ENCODE peak calls at places on chromosomes 3 and 15, in five cellular contexts. J is K562, Q is SK-N-SH, I is HepG2, V is GM12878. E is an unnamed sample.

GRCh38 chr3:43707266-43707665 is 16.5 kb downstream of the ABHD5 start:
- DNase-seq in V (no peak), Q (no peak), I (no peak), J (no peak), E (no peak)

GRCh38 chr3:152331018-152331541 is 62.4 kb downstream of the MBNL1 start:
- DNase-seq in V (no peak), Q (no peak), I (peak), J (no peak), E (no peak)

GRCh38 chr3:161475905-161476304 is 20.7 kb upstream of the OTOL1 start:
- DNase-seq in J (no peak), Q (peak), I (peak), V (no peak), E (no peak)

GRCh38 chr3:194817592-194818325 is 132.1 kb downstream of the FAM43A start:
- DNase-seq in V (no peak), Q (no peak), I (no peak), J (no peak), E (no peak)

GRCh38 chr3:7381741-7382140 is 520.8 kb downstream of the GRM7 start:
- DNase-seq in V (no peak), Q (no peak), J (no peak), I (no peak), E (no peak)

GRCh38 chr3:114551770-114552526 is 258.1 kb downstream of the TIGIT start:
- DNase-seq in I (no peak), V (no peak), J (no peak), Q (no peak), E (no peak)

GRCh38 chr3:156769661-156770654 is 56.2 kb upstream of the LEKR1 start:
- DNase-seq in I (no peak), V (no peak), J (no peak), Q (no peak), E (no peak)

GRCh38 chr3:50339485-50340196 is 995 bp downstream of the RASSF1 start:
- DNase-seq in Q (no peak), V (no peak), I (no peak), J (no peak), E (no peak)

GRCh38 chr3:174859109-174859735 is at the start of gene NAALADL2:
- DNase-seq in V (no peak), J (no peak), I (no peak), Q (no peak), E (no peak)

GRCh38 chr15:99450896-99451358 is 114.9 kb upstream of the MEF2A start:
- DNase-seq in Q (no peak), I (no peak), V (no peak), J (peak), E (peak)

GRCh38 chr3:111801697-111802655 is 57.1 kb upstream of the PHLDB2 start:
- DNase-seq in I (no peak), V (no peak), J (no peak), Q (no peak), E (no peak)

GRCh38 chr3:148997623-148998022 is 6.3 kb downstream of the GYG1 start:
- DNase-seq in I (no peak), V (no peak), Q (no peak), J (no peak), E (no peak)

GRCh38 chr3:73437828-73438227 is 186.9 kb downstream of the PDZRN3 start:
- DNase-seq in Q (no peak), V (no peak), J (no peak), I (no peak), E (no peak)

GRCh38 chr3:171026584-171027293 is at the start of gene SLC2A2:
- DNase-seq in I (peak), J (no peak), V (no peak), Q (no peak), E (no peak)

GRCh38 chr15:71379893-71380292 is 264.6 kb downstream of the THSD4 start:
- DNase-seq in Q (no peak), I (no peak), J (no peak), V (no peak), E (no peak)

GRCh38 chr3:94739420-94739819 is 676.6 kb downstream of the NSUN3 start:
- DNase-seq in Q (no peak), J (no peak), V (no peak), I (no peak), E (no peak)

GRCh38 chr3:33665294-33665693 is 52.8 kb downstream of the CLASP2 start:
- DNase-seq in I (no peak), Q (no peak), J (no peak), V (no peak), E (no peak)

GRCh38 chr15:33124275-33124674 is 70.2 kb downstream of the FMN1 start:
- DNase-seq in V (no peak), Q (no peak), J (no peak), I (no peak), E (no peak)

GRCh38 chr15:33125883-33126535 is 68.5 kb downstream of the FMN1 start:
- DNase-seq in J (no peak), V (no peak), Q (no peak), I (no peak), E (no peak)

GRCh38 chr15:33131880-33132279 is 62.6 kb downstream of the FMN1 start:
- DNase-seq in I (no peak), J (no peak), V (no peak), Q (no peak), E (no peak)

GRCh38 chr15:33126559-33127290 is 67.8 kb downstream of the FMN1 start:
- DNase-seq in J (no peak), V (no peak), Q (peak), I (peak), E (peak)
- TF ChIP-seq REST in J (no peak), V (no peak), Q (no peak), I (no peak), E (no peak)

GRCh38 chr3:60323180-60323579 is 928.1 kb downstream of the FHIT start:
- DNase-seq in V (no peak), J (no peak), Q (no peak), I (no peak), E (no peak)
- TF ChIP-seq CTCF in V (no peak), J (no peak), Q (no peak), I (no peak), E (no peak)

DNA sequence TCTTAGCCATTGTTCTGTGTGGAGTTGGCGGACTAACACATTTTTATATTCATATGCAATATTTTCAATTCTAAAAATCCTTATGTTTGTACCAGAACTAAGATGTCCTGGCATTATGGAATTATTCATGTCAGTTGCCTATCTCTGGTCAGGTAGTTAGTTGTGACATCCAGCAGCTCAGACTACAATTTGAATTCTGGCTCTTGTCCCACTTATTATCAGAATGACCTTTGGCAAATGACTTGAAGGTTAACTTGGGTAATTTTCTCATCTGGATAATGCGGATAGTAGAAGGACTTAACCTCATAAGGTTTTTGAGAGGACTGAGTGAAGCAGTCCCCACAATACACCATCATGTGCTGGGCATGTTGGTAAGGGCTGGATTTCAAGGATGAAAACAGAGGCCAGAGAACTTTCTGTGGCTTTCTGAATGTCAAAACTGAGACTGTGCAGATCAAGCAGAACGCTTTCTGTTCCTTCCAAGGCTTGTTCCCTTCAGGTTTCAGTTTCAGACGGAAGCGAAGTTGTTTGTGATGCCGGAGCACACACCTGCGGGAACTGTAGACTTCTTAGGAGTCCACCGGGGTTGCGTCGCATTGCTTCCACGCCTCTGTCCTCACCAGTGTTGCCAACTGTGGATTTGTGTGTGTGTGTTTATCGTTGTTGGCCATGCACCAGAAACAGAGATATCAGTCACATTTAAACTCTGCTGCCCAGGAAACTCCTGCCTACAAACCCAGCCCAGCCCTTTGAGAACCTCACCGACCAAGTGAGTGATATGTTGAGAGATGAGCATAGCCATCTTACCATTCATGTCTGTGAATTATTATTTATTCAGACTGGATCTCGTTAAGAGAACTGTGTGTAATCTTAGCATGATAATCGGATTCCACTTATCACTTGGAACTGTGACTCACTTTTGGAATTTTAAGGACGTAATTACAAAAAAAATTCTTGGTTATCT is 76.0 kb downstream of the PTPRG start:
- DNase-seq in I (no peak), J (no peak), V (peak), Q (peak), E (no peak)
- TF ChIP-seq GABPA in I (no peak), J (no peak), V (no peak), Q (no peak), E (no peak)

DNA sequence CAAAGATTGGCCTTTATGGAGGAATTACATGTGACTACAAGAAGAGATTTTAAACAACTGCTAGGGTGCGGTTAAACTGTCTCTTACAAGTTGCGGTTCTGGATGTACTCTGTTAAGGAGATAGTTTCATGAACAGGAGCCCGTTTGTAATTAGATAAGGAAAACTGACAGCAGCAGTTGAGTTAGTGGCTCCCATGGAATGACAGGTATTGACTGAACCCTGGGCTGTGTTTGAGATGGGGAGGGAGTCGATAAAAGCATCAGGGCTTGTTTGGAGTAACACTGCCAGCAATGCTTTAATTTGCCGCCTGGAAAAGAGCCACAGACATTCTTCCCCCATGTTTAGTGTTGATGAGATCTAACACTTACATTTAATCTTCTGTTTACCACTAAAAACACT is 139.9 kb downstream of the ROBO2 start:
- DNase-seq in V (no peak), Q (no peak), I (peak), J (peak), E (no peak)
- TF ChIP-seq REST in V (no peak), Q (no peak), I (no peak), J (no peak), E (no peak)

GRCh38 chr3:167917969-167918368 is 177.8 kb downstream of the GOLIM4 start:
- DNase-seq in V (no peak), J (no peak), I (no peak), Q (no peak), E (no peak)

GRCh38 chr3:167908745-167909442 is 173.4 kb downstream of the SERPINI1 start:
- DNase-seq in I (no peak), Q (no peak), V (no peak), J (no peak), E (no peak)

GRCh38 chr3:167918686-167919085 is 177.0 kb downstream of the GOLIM4 start:
- DNase-seq in V (no peak), J (no peak), I (no peak), Q (no peak), E (no peak)

GRCh38 chr3:167909443-167910287 is 174.1 kb downstream of the SERPINI1 start:
- DNase-seq in I (peak), Q (no peak), V (no peak), J (no peak), E (no peak)

DNA sequence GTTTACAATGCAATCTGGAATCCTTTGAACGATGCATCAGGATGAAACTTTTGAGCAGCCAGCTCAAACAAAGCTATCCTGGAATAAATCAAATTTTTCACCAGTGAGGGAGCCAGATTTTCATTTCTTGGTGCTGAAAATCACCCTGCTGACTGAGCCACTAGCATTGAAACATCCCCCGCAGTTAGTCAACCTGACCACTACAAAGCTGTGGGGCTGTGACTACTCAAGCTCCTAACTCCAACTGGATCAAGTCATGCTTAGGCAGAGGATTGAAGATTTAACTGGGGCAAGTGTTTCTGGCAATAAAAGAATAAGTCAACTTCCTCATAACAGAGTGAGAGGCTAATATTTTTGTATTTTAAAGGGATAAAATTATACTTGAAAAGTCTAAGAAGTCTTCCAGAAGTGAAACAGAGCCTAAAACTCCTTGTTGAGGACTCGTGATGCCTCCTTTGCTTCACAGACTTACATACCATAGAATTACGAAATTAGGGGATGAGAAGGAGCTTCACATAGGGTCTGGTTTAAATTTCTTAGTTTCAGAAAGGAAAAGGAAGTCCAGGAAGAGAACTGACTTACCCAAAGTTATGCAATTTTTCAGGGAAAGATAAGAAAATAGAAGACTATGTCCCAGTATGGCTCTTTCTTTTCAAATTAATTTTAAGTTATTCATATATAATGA is 177.8 kb downstream of the SERPINI1 start:
- DNase-seq in Q (peak), I (no peak), J (no peak), V (no peak), E (peak)
- TF ChIP-seq CTCF in Q (peak), I (no peak), J (no peak), V (no peak), E (no peak)